ENCODE peak calls at places on chromosomes 3 and 15, in ten cellular contexts. E, I, M, N, P, Q, D, R, J and C are unnamed samples.

GRCh38 chr3:194262345-194263305 is 88.5 kb downstream of the CPN2 start:
- DNase-seq in J (no peak), D (no peak), I (no peak), N (no peak), Q (no peak), E (no peak), R (no peak), M (no peak), P (no peak), C (no peak)

GRCh38 chr3:14360123-14360881 is 42.1 kb upstream of the SLC6A6 start:
- DNase-seq in N (no peak), Q (no peak), I (no peak), D (no peak), P (no peak), M (no peak), J (no peak), R (no peak), E (no peak), C (no peak)

GRCh38 chr15:101244889-101245668 is 6.8 kb downstream of the CHSY1 start:
- DNase-seq in J (no peak), Q (no peak), I (no peak), M (no peak), D (no peak), R (no peak), P (no peak), N (no peak), E (no peak), C (no peak)

GRCh38 chr15:74175271-74176191 is 2.0 kb downstream of the ISLR start:
- DNase-seq in E (no peak), J (no peak), P (no peak), M (peak), N (peak), Q (no peak), I (no peak), D (no peak), R (no peak), C (no peak)

GRCh38 chr3:6179761-6180160 is 681.2 kb upstream of the GRM7 start:
- DNase-seq in M (no peak), I (no peak), D (no peak), Q (no peak), J (no peak), R (no peak), P (no peak), E (no peak), N (no peak), C (no peak)

GRCh38 chr3:69774029-69774428 is 34.8 kb downstream of the MITF start:
- DNase-seq in P (no peak), I (peak), J (no peak), N (no peak), Q (no peak), E (no peak), D (no peak), M (peak), R (no peak), C (no peak)

GRCh38 chr3:36698314-36698713 is 66.0 kb downstream of the DCLK3 start:
- DNase-seq in P (no peak), M (no peak), D (no peak), R (no peak), I (no peak), Q (no peak), N (no peak), J (no peak), E (no peak), C (no peak)

GRCh38 chr15:73334086-73334485 is 34.7 kb downstream of the HCN4 start:
- DNase-seq in R (no peak), J (no peak), P (no peak), Q (no peak), N (no peak), D (no peak), I (no peak), M (no peak), E (no peak), C (no peak)

GRCh38 chr15:56765252-56765651 is 31.9 kb upstream of the ZNF280D start:
- DNase-seq in J (no peak), R (no peak), Q (no peak), D (no peak), I (peak), N (no peak), P (no peak), E (peak), M (peak), C (peak)

GRCh38 chr3:62662680-62663079 is 212.5 kb downstream of the CADPS start:
- DNase-seq in M (no peak), Q (no peak), E (no peak), D (no peak), J (no peak), N (no peak), I (no peak), R (no peak), P (no peak), C (no peak)

GRCh38 chr3:126112531-126113237 is 28.8 kb upstream of the SLC41A3 start:
- DNase-seq in I (no peak), D (no peak), E (no peak), M (no peak), R (no peak), J (no peak), N (no peak), Q (peak), P (no peak), C (no peak)

GRCh38 chr3:101940521-101940992 is 91.2 kb downstream of the NFKBIZ start:
- DNase-seq in J (no peak), I (peak), N (peak), M (peak), R (no peak), Q (no peak), P (no peak), D (no peak), E (peak), C (no peak)

GRCh38 chr15:89649716-89650115 is 5.6 kb downstream of the KIF7 start:
- DNase-seq in M (no peak), Q (peak), J (no peak), P (no peak), N (no peak), E (no peak), I (no peak), R (no peak), D (no peak), C (no peak)

GRCh38 chr15:38050529-38050928 is 116.1 kb downstream of the TMCO5A start:
- DNase-seq in M (no peak), I (no peak), E (peak), D (no peak), N (no peak), P (no peak), Q (no peak), J (no peak), R (no peak), C (no peak)

GRCh38 chr15:29352402-29352801 is 82.8 kb upstream of the NSMCE3 start:
- DNase-seq in J (no peak), D (no peak), I (no peak), P (no peak), E (no peak), N (no peak), Q (no peak), R (no peak), M (no peak), C (no peak)

GRCh38 chr15:65476942-65477341 is 40.5 kb downstream of the DPP8 start:
- DNase-seq in J (no peak), E (peak), D (no peak), P (no peak), Q (no peak), M (no peak), R (no peak), N (no peak), I (peak), C (no peak)

GRCh38 chr15:80473574-80474223 is 69.5 kb downstream of the ARNT2 start:
- DNase-seq in Q (no peak), I (no peak), M (no peak), N (no peak), R (no peak), P (no peak), D (no peak), J (no peak), E (no peak), C (no peak)